ENCODE peak calls at places on chromosome 22, in eight cellular contexts. U is AG09309; L is tibial artery; C is GM06990; S is uterus; K is cardiac fibroblast; O is CD4-positive, alpha-beta T cell; I is activated B cell treated with CpG ODN at 0.5 μM for 24 hours. R is an unnamed sample.

GRCh38 chr22:37831472-37831871 is 8.3 kb downstream of the GALR3 start:
- DNase-seq in O (no peak), C (no peak), K (no peak), S (no peak), U (no peak), L (no peak), I (no peak), R (no peak)

GRCh38 chr22:50236731-50237409 is 8.0 kb downstream of the TUBGCP6 start:
- DNase-seq in U (no peak), I (no peak), O (no peak), S (no peak), L (no peak), C (no peak), K (peak), R (no peak)

GRCh38 chr22:37672920-37673453 is 2.4 kb upstream of the LGALS1 start:
- DNase-seq in K (no peak), C (no peak), I (no peak), L (no peak), S (no peak), U (no peak), O (no peak), R (no peak)

GRCh38 chr22:37762389-37762836 is 45.3 kb upstream of the GCAT start:
- DNase-seq in L (no peak), S (no peak), C (no peak), O (no peak), K (no peak), I (no peak), U (no peak), R (no peak)

GRCh38 chr22:25382762-25383161 is 163.3 kb downstream of the CRYBB2 start:
- DNase-seq in I (no peak), K (no peak), S (no peak), O (no peak), U (no peak), L (no peak), C (no peak), R (no peak)

GRCh38 chr22:37559521-37559900 is 769 bp upstream of the CDC42EP1 start:
- DNase-seq in S (no peak), I (no peak), L (no peak), O (no peak), C (no peak), U (no peak), K (no peak), R (no peak)

GRCh38 chr22:45718391-45718790 is 46.8 kb downstream of the ATXN10 start:
- DNase-seq in U (no peak), O (no peak), S (no peak), L (no peak), K (no peak), I (no peak), C (no peak), R (no peak)

GRCh38 chr22:29798318-29798717 is 31.1 kb downstream of the UQCR10 start:
- DNase-seq in I (no peak), S (no peak), U (no peak), O (no peak), K (peak), C (no peak), L (no peak), R (peak)

GRCh38 chr22:20498913-20499312 is 3.3 kb upstream of the KLHL22 start:
- DNase-seq in S (no peak), I (no peak), C (no peak), K (no peak), O (no peak), U (no peak), L (no peak), R (no peak)

GRCh38 chr22:20885557-20886323 is 26.9 kb downstream of the SNAP29 start:
- DNase-seq in U (peak), L (peak), S (peak), O (peak), I (peak), K (peak), C (peak), R (peak)

GRCh38 chr22:25348391-25348790 is 129.0 kb downstream of the CRYBB2 start:
- DNase-seq in O (no peak), S (no peak), U (no peak), L (no peak), K (no peak), C (no peak), I (no peak), R (peak)

GRCh38 chr22:24444729-24445466 is 17.5 kb downstream of the ADORA2A start:
- DNase-seq in S (no peak), O (no peak), I (no peak), U (no peak), L (no peak), C (no peak), K (no peak), R (no peak)

GRCh38 chr22:37887610-37888378 is 18.3 kb upstream of the MICALL1 start:
- DNase-seq in U (peak), L (peak), C (no peak), O (no peak), K (peak), S (peak), I (no peak), R (no peak)

GRCh38 chr22:17767236-17768065 is 6.8 kb downstream of the BID start:
- DNase-seq in K (no peak), L (no peak), S (no peak), O (peak), I (no peak), U (no peak), C (peak), R (peak)

GRCh38 chr22:21629262-21630149 is at the start of gene YDJC:
- DNase-seq in L (peak), C (peak), I (peak), S (peak), K (peak), O (peak), U (peak), R (peak)

GRCh38 chr22:25403284-25403606 is 161.2 kb upstream of the GRK3 start:
- DNase-seq in S (no peak), L (no peak), O (no peak), I (no peak), U (no peak), C (no peak), K (peak), R (no peak)

GRCh38 chr22:47065756-47066615 is 303.5 kb downstream of the TBC1D22A start:
- DNase-seq in K (peak), L (no peak), U (no peak), O (no peak), I (no peak), C (no peak), S (no peak), R (no peak)

GRCh38 chr22:36893262-36893661 is 20.2 kb upstream of the CSF2RB start:
- DNase-seq in K (no peak), U (no peak), S (no peak), L (no peak), O (no peak), C (no peak), I (no peak), R (no peak)

GRCh38 chr22:19046287-19046686 is 75.9 kb downstream of the DGCR2 start:
- DNase-seq in I (no peak), L (no peak), K (no peak), U (no peak), O (no peak), S (no peak), C (no peak), R (no peak)

GRCh38 chr22:24977370-24978230 is 25.1 kb downstream of the KIAA1671 start:
- DNase-seq in L (peak), S (peak), U (no peak), K (peak), I (no peak), C (no peak), O (no peak), R (no peak)

GRCh38 chr22:44547371-44547770 is 49.3 kb upstream of the RTL6 start:
- DNase-seq in S (no peak), C (no peak), K (no peak), U (no peak), I (no peak), L (no peak), O (no peak), R (no peak)

GRCh38 chr22:40482391-40482790 is 112.0 kb downstream of the SGSM3 start:
- DNase-seq in S (no peak), U (no peak), O (no peak), K (no peak), I (no peak), C (no peak), L (no peak), R (no peak)

GRCh38 chr22:30486661-30487115 is 14.9 kb upstream of the SEC14L3 start:
- DNase-seq in C (no peak), S (no peak), U (no peak), O (no peak), K (no peak), I (no peak), L (no peak), R (no peak)

GRCh38 chr22:41682033-41682807 is 6.4 kb downstream of the SNU13 start:
- DNase-seq in S (peak), K (peak), C (peak), I (peak), L (peak), O (peak), U (peak), R (peak)

GRCh38 chr22:46826438-46826837 is 64.0 kb downstream of the TBC1D22A start:
- DNase-seq in L (no peak), S (no peak), O (no peak), C (no peak), K (no peak), U (no peak), I (no peak), R (no peak)

GRCh38 chr22:37965940-37966664 is 12.6 kb downstream of the POLR2F start:
- DNase-seq in I (no peak), U (no peak), C (no peak), S (no peak), L (no peak), O (no peak), K (peak), R (no peak)

GRCh38 chr22:47102648-47103047 is 340.2 kb downstream of the TBC1D22A start:
- DNase-seq in L (no peak), S (no peak), K (no peak), O (no peak), U (no peak), C (no peak), I (no peak), R (no peak)

GRCh38 chr22:49764151-49764581 is 63.5 kb downstream of the BRD1 start:
- DNase-seq in L (no peak), O (no peak), C (no peak), I (peak), U (no peak), S (no peak), K (no peak), R (no peak)

GRCh38 chr22:49015993-49016908 is 811.4 kb downstream of the BRD1 start:
- DNase-seq in U (no peak), S (no peak), I (no peak), O (no peak), K (no peak), L (peak), C (no peak), R (no peak)

GRCh38 chr22:36858156-36858555 is 2.6 kb upstream of the NCF4 start:
- DNase-seq in S (no peak), L (no peak), O (no peak), C (no peak), I (no peak), K (no peak), U (no peak), R (no peak)

GRCh38 chr22:43440556-43440955 is 28.7 kb downstream of the MPPED1 start:
- DNase-seq in S (peak), C (no peak), I (no peak), L (no peak), K (no peak), U (no peak), O (no peak), R (no peak)

GRCh38 chr22:43441751-43442150 is 29.9 kb downstream of the MPPED1 start:
- DNase-seq in S (no peak), K (no peak), O (no peak), I (no peak), L (no peak), C (no peak), U (no peak), R (no peak)

GRCh38 chr22:43441216-43441615 is 29.4 kb downstream of the MPPED1 start:
- DNase-seq in I (no peak), K (no peak), L (no peak), C (no peak), O (no peak), S (peak), U (no peak), R (no peak)

GRCh38 chr22:43443072-43443471 is 31.3 kb downstream of the MPPED1 start:
- DNase-seq in L (no peak), C (no peak), I (no peak), S (no peak), K (no peak), O (no peak), U (no peak), R (no peak)

GRCh38 chr22:43442386-43443060 is 30.7 kb downstream of the MPPED1 start:
- DNase-seq in U (no peak), O (no peak), C (no peak), L (no peak), I (no peak), K (no peak), S (no peak), R (no peak)
- TF ChIP-seq CTCF in U (no peak), O (no peak), C (no peak), L (no peak), I (no peak), K (no peak), S (no peak), R (no peak)

DNA sequence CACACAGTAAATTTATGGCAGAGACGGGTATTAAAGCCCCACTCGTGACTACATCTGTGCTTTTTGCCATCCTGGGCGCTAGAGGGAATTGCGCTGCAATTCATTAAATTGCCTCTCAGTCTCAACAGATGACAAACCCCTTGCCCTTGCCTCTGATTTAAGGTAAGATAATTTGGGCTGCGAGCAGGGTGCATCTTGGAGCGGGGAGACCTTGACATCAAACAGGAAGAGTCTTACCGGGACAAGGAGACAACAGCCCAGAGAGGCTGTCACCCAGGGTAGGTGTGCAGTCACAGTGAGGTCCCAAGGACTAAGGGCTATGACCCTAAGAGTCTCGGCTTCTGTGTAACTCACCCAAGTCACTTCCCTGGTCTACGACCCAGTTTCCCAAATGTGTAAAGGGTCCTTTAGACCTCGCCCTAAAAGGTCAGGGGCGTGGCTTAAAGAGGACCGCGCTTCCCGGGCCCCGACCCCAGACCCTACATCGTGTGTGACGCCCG is 427 bp upstream of the TOM1 start:
- DNase-seq in U (no peak), S (no peak), C (no peak), K (no peak), I (no peak), O (no peak), L (no peak), R (no peak)
- TF ChIP-seq CTCF in U (no peak), S (no peak), C (no peak), K (no peak), I (no peak), O (peak), L (peak), R (no peak)

GRCh38 chr22:27933186-27933983 is 14.3 kb upstream of the PITPNB start:
- DNase-seq in K (no peak), U (no peak), L (no peak), S (no peak), O (no peak), I (no peak), C (no peak), R (no peak)

GRCh38 chr22:27935897-27936296 is 16.8 kb upstream of the PITPNB start:
- DNase-seq in I (no peak), S (no peak), L (no peak), C (no peak), U (no peak), O (no peak), K (no peak), R (no peak)

GRCh38 chr22:27934069-27934468 is 15.0 kb upstream of the PITPNB start:
- DNase-seq in C (no peak), S (no peak), K (no peak), U (no peak), O (no peak), L (no peak), I (no peak), R (no peak)

GRCh38 chr22:27941143-27941542 is 22.1 kb upstream of the PITPNB start:
- DNase-seq in S (no peak), U (no peak), I (no peak), K (no peak), O (no peak), L (no peak), C (no peak), R (no peak)

DNA sequence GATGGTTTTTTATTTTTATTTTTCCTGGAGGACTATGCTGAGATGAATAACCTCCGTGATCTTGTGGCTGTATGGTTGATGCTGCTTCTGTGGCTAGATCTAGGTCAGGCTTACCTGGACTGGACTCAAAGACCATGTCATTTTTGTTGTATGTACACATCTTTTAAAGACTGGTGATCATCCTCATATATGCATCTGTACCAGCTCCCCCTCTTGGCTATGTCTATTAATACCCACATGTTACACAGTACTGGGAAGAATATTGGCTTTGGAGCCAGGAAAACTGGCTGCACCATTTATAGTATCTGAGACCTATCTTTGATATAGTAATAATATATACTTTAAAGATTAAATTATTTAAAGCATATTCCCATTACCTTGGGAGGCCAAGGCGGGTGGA is 18.4 kb upstream of the PITPNB start:
- DNase-seq in C (no peak), K (no peak), I (no peak), O (no peak), L (no peak), U (no peak), S (no peak), R (no peak)
- TF ChIP-seq CTCF in C (no peak), K (peak), I (no peak), O (no peak), L (no peak), U (peak), S (no peak), R (peak)

DNA sequence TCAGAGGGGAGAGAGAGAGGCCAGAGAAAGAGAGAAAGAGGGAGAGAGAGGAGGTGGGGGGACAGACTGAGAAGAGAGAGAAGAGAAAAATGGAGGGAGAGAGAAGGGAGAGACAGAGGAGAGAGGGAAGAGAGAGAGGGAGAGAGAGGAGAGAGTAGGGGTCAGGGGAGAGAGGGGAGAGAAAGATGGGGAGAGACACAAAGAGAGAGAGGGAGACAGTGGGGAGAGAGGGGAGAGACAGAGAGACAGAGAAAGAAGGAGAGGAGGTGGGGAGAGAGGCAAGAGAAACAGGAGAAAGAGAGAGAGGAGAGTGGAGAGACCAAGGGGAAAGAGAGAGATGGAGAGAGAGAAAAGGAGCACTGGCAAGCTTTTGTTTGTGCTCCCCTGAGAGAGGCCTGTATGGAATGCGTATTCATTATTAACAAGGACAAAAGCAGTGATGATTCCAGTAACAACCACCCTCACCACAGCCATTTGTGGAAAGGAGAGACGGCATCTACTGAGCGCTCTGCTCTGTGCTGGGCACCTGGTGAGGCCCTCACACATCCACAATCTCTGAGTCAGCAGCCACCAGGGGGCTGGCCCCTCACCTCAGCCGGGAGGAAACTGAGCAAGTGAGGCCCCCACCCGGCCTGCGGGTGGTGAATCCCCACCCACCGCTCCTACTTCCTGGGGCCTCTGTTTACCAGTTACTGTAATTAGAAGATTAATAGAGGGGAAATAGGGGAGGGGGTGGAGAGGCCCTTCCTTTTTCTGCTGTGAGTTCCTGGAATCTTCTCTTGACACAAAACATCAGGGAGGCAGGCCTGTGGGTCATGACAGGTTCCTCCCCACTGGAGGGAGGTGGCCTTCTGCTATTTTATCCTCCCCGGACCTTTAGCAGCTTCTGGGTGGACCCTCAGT is 14.7 kb upstream of the MIAT start:
- DNase-seq in I (no peak), K (peak), S (no peak), L (no peak), U (no peak), C (peak), O (peak), R (peak)
- TF ChIP-seq CTCF in I (no peak), K (no peak), S (no peak), L (no peak), U (no peak), C (peak), O (peak), R (peak)

GRCh38 chr22:39405346-39406085 is 5.9 kb downstream of the TAB1 start:
- DNase-seq in O (peak), L (no peak), K (peak), I (no peak), C (no peak), U (no peak), S (peak), R (no peak)
- TF ChIP-seq CTCF in O (no peak), L (no peak), K (peak), I (no peak), C (no peak), U (no peak), S (no peak), R (no peak)

GRCh38 chr22:33331017-33331416 is 272.8 kb upstream of the SYN3 start:
- DNase-seq in S (no peak), C (no peak), I (no peak), L (no peak), O (no peak), U (no peak), K (no peak), R (no peak)
- TF ChIP-seq CTCF in S (no peak), C (no peak), I (no peak), L (no peak), O (no peak), U (no peak), K (no peak), R (no peak)

R was measured in GM13977.